ENCODE peak calls at places on chromosomes 6 and 20, in nine cellular contexts. One of them, this sample, is unnamed.
A peak's percentile ranks its signal among the peaks of the same experiment; 100 is the strongest.

GRCh38 chr6:80610821-80611220 is 504.4 kb downstream of the BCKDHB start:
- DNase-seq in OCI-LY7: no peak
- DNase-seq in upper lobe of right lung: no peak
- DNase-seq in A549: peak; percentile 1
- DNase-seq in left ventricle myocardium inferior: no peak
- DNase-seq in naive thymus-derived CD4-positive, alpha-beta T cell: no peak
- DNase-seq in effector memory CD4-positive, alpha-beta T cell: no peak
- DNase-seq in body of pancreas: no peak
- DNase-seq in ascending aorta: no peak
- DNase-seq in this sample: no peak

GRCh38 chr6:107330190-107330589 is 129.2 kb downstream of the PDSS2 start:
- DNase-seq in OCI-LY7: peak; percentile 87
- DNase-seq in upper lobe of right lung: no peak
- DNase-seq in A549: no peak
- DNase-seq in left ventricle myocardium inferior: no peak
- DNase-seq in naive thymus-derived CD4-positive, alpha-beta T cell: peak; percentile 25
- DNase-seq in effector memory CD4-positive, alpha-beta T cell: no peak
- DNase-seq in body of pancreas: no peak
- DNase-seq in ascending aorta: no peak
- DNase-seq in this sample: no peak

GRCh38 chr20:20267685-20268429 is 100.0 kb upstream of the INSM1 start:
- DNase-seq in OCI-LY7: no peak
- DNase-seq in upper lobe of right lung: no peak
- DNase-seq in A549: no peak
- DNase-seq in left ventricle myocardium inferior: no peak
- DNase-seq in naive thymus-derived CD4-positive, alpha-beta T cell: no peak
- DNase-seq in effector memory CD4-positive, alpha-beta T cell: no peak
- DNase-seq in body of pancreas: no peak
- DNase-seq in ascending aorta: no peak
- DNase-seq in this sample: no peak

GRCh38 chr6:104771258-104771832 is 88.4 kb downstream of the HACE1 start:
- DNase-seq in OCI-LY7: peak; percentile 53
- DNase-seq in upper lobe of right lung: no peak
- DNase-seq in A549: peak; percentile 6
- DNase-seq in left ventricle myocardium inferior: no peak
- DNase-seq in naive thymus-derived CD4-positive, alpha-beta T cell: peak; percentile 46
- DNase-seq in effector memory CD4-positive, alpha-beta T cell: no peak
- DNase-seq in body of pancreas: no peak
- DNase-seq in ascending aorta: no peak
- DNase-seq in this sample: no peak

GRCh38 chr20:34262488-34263288 is 21.5 kb downstream of the ASIP start:
- DNase-seq in OCI-LY7: no peak
- DNase-seq in upper lobe of right lung: peak; percentile 55
- DNase-seq in A549: no peak
- DNase-seq in left ventricle myocardium inferior: peak; percentile 48
- DNase-seq in naive thymus-derived CD4-positive, alpha-beta T cell: no peak
- DNase-seq in effector memory CD4-positive, alpha-beta T cell: no peak
- DNase-seq in body of pancreas: no peak
- DNase-seq in ascending aorta: peak; percentile 53
- DNase-seq in this sample: no peak

GRCh38 chr20:14199111-14199510 is 138.3 kb downstream of the FLRT3 start:
- DNase-seq in OCI-LY7: no peak
- DNase-seq in upper lobe of right lung: no peak
- DNase-seq in A549: no peak
- DNase-seq in left ventricle myocardium inferior: no peak
- DNase-seq in naive thymus-derived CD4-positive, alpha-beta T cell: no peak
- DNase-seq in effector memory CD4-positive, alpha-beta T cell: no peak
- DNase-seq in body of pancreas: no peak
- DNase-seq in ascending aorta: no peak
- DNase-seq in this sample: no peak

GRCh38 chr20:58906894-58907293 is 54.4 kb downstream of the GNAS start:
- DNase-seq in OCI-LY7: peak; percentile 32
- DNase-seq in upper lobe of right lung: no peak
- DNase-seq in A549: no peak
- DNase-seq in left ventricle myocardium inferior: no peak
- DNase-seq in naive thymus-derived CD4-positive, alpha-beta T cell: no peak
- DNase-seq in effector memory CD4-positive, alpha-beta T cell: no peak
- DNase-seq in body of pancreas: peak; percentile 41
- DNase-seq in ascending aorta: peak; percentile 70
- DNase-seq in this sample: no peak

GRCh38 chr20:8664778-8665177 is 404.1 kb upstream of the PLCB4 start:
- DNase-seq in OCI-LY7: peak; percentile 6
- DNase-seq in upper lobe of right lung: no peak
- DNase-seq in A549: peak; percentile 9
- DNase-seq in left ventricle myocardium inferior: no peak
- DNase-seq in naive thymus-derived CD4-positive, alpha-beta T cell: no peak
- DNase-seq in effector memory CD4-positive, alpha-beta T cell: no peak
- DNase-seq in body of pancreas: no peak
- DNase-seq in ascending aorta: no peak
- DNase-seq in this sample: no peak

GRCh38 chr6:139778688-139779087 is 404.2 kb upstream of the CITED2 start:
- DNase-seq in OCI-LY7: no peak
- DNase-seq in upper lobe of right lung: no peak
- DNase-seq in A549: no peak
- DNase-seq in left ventricle myocardium inferior: no peak
- DNase-seq in naive thymus-derived CD4-positive, alpha-beta T cell: no peak
- DNase-seq in effector memory CD4-positive, alpha-beta T cell: no peak
- DNase-seq in body of pancreas: no peak
- DNase-seq in ascending aorta: no peak
- DNase-seq in this sample: no peak

GRCh38 chr6:49576618-49577017 is 26.1 kb downstream of the C6orf141 start:
- DNase-seq in OCI-LY7: no peak
- DNase-seq in upper lobe of right lung: no peak
- DNase-seq in A549: no peak
- DNase-seq in left ventricle myocardium inferior: no peak
- DNase-seq in naive thymus-derived CD4-positive, alpha-beta T cell: no peak
- DNase-seq in effector memory CD4-positive, alpha-beta T cell: no peak
- DNase-seq in body of pancreas: no peak
- DNase-seq in ascending aorta: no peak
- DNase-seq in this sample: no peak

GRCh38 chr20:51563597-51564332 is 21.2 kb upstream of the NFATC2 start:
- DNase-seq in OCI-LY7: no peak
- DNase-seq in upper lobe of right lung: no peak
- DNase-seq in A549: peak; percentile 81
- DNase-seq in left ventricle myocardium inferior: peak; percentile 67
- DNase-seq in naive thymus-derived CD4-positive, alpha-beta T cell: no peak
- DNase-seq in effector memory CD4-positive, alpha-beta T cell: no peak
- DNase-seq in body of pancreas: peak; percentile 51
- DNase-seq in ascending aorta: peak; percentile 90
- DNase-seq in this sample: no peak

GRCh38 chr6:144094731-144095133 is 641 bp downstream of the SF3B5 start:
- DNase-seq in OCI-LY7: no peak
- DNase-seq in upper lobe of right lung: no peak
- DNase-seq in A549: no peak
- DNase-seq in left ventricle myocardium inferior: no peak
- DNase-seq in naive thymus-derived CD4-positive, alpha-beta T cell: no peak
- DNase-seq in effector memory CD4-positive, alpha-beta T cell: no peak
- DNase-seq in body of pancreas: no peak
- DNase-seq in ascending aorta: no peak
- DNase-seq in this sample: no peak

DNA sequence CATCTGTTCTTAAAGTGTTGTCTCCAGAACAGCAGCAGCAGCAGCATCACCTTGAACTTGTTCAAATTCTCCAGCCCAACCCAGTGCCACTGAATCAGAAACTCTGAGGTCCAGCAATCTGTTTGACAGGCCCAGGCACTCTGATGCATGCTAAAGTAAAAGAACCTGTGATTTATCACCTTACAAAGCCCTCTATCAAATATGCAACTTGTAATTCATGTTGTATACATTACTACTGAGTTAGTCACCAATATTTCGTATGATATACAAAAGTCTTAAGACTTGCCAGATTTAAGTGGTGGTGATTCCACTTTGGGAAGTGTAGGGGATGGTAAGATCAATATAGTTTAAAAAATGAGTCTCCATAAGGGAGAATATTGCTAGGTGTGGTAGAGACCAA is 6.0 kb upstream of the CD164 start:
- DNase-seq in OCI-LY7: no peak
- DNase-seq in upper lobe of right lung: no peak
- DNase-seq in A549: no peak
- DNase-seq in left ventricle myocardium inferior: no peak
- DNase-seq in naive thymus-derived CD4-positive, alpha-beta T cell: no peak
- DNase-seq in effector memory CD4-positive, alpha-beta T cell: no peak
- DNase-seq in body of pancreas: no peak
- DNase-seq in ascending aorta: no peak
- DNase-seq in this sample: no peak
- H3K4me1 ChIP-seq in OCI-LY7: peaks cover 10% of the 10 kb centered on the region
- H3K4me1 ChIP-seq in upper lobe of right lung: peaks cover 20% of the 10 kb centered on the region
- H3K4me1 ChIP-seq in A549: peaks cover 17% of the 10 kb centered on the region
- H3K4me1 ChIP-seq in left ventricle myocardium inferior: peaks cover 35% of the 10 kb centered on the region
- H3K4me1 ChIP-seq in naive thymus-derived CD4-positive, alpha-beta T cell: peaks cover 5% of the 10 kb centered on the region
- H3K4me1 ChIP-seq in effector memory CD4-positive, alpha-beta T cell: no peaks in the 10 kb centered on the region
- H3K4me1 ChIP-seq in body of pancreas: peaks cover 37% of the 10 kb centered on the region
- H3K4me1 ChIP-seq in ascending aorta: no peaks in the 10 kb centered on the region
- H3K4me1 ChIP-seq in this sample: peaks cover 16% of the 10 kb centered on the region

GRCh38 chr6:4818272-4818938 is 42.2 kb downstream of the CDYL start:
- DNase-seq in OCI-LY7: no peak
- DNase-seq in upper lobe of right lung: no peak
- DNase-seq in A549: no peak
- DNase-seq in left ventricle myocardium inferior: no peak
- DNase-seq in naive thymus-derived CD4-positive, alpha-beta T cell: no peak
- DNase-seq in effector memory CD4-positive, alpha-beta T cell: no peak
- DNase-seq in body of pancreas: no peak
- DNase-seq in ascending aorta: no peak
- DNase-seq in this sample: no peak
- H3K4me3 ChIP-seq in OCI-LY7: no peak overlapping the region
- H3K4me3 ChIP-seq in upper lobe of right lung: no peak overlapping the region
- H3K4me3 ChIP-seq in A549: no peak overlapping the region
- H3K4me3 ChIP-seq in left ventricle myocardium inferior: no peak overlapping the region
- H3K4me3 ChIP-seq in naive thymus-derived CD4-positive, alpha-beta T cell: no peak overlapping the region
- H3K4me3 ChIP-seq in effector memory CD4-positive, alpha-beta T cell: no peak overlapping the region
- H3K4me3 ChIP-seq in body of pancreas: no peak overlapping the region
- H3K4me3 ChIP-seq in ascending aorta: no peak overlapping the region
- H3K4me3 ChIP-seq in this sample: no peak overlapping the region

GRCh38 chr6:35165630-35166071 is 24.5 kb upstream of the TCP11 start:
- DNase-seq in OCI-LY7: no peak
- DNase-seq in upper lobe of right lung: no peak
- DNase-seq in A549: no peak
- DNase-seq in left ventricle myocardium inferior: no peak
- DNase-seq in naive thymus-derived CD4-positive, alpha-beta T cell: no peak
- DNase-seq in effector memory CD4-positive, alpha-beta T cell: no peak
- DNase-seq in body of pancreas: no peak
- DNase-seq in ascending aorta: no peak
- DNase-seq in this sample: no peak

GRCh38 chr6:35164868-35165267 is 23.7 kb upstream of the TCP11 start:
- DNase-seq in OCI-LY7: no peak
- DNase-seq in upper lobe of right lung: no peak
- DNase-seq in A549: no peak
- DNase-seq in left ventricle myocardium inferior: no peak
- DNase-seq in naive thymus-derived CD4-positive, alpha-beta T cell: no peak
- DNase-seq in effector memory CD4-positive, alpha-beta T cell: no peak
- DNase-seq in body of pancreas: no peak
- DNase-seq in ascending aorta: no peak
- DNase-seq in this sample: no peak

GRCh38 chr6:35167505-35167904 is 26.4 kb upstream of the TCP11 start:
- DNase-seq in OCI-LY7: no peak
- DNase-seq in upper lobe of right lung: no peak
- DNase-seq in A549: no peak
- DNase-seq in left ventricle myocardium inferior: no peak
- DNase-seq in naive thymus-derived CD4-positive, alpha-beta T cell: no peak
- DNase-seq in effector memory CD4-positive, alpha-beta T cell: no peak
- DNase-seq in body of pancreas: no peak
- DNase-seq in ascending aorta: no peak
- DNase-seq in this sample: no peak

GRCh38 chr6:35164277-35164676 is 23.1 kb upstream of the TCP11 start:
- DNase-seq in OCI-LY7: no peak
- DNase-seq in upper lobe of right lung: no peak
- DNase-seq in A549: no peak
- DNase-seq in left ventricle myocardium inferior: no peak
- DNase-seq in naive thymus-derived CD4-positive, alpha-beta T cell: no peak
- DNase-seq in effector memory CD4-positive, alpha-beta T cell: no peak
- DNase-seq in body of pancreas: no peak
- DNase-seq in ascending aorta: no peak
- DNase-seq in this sample: no peak

DNA sequence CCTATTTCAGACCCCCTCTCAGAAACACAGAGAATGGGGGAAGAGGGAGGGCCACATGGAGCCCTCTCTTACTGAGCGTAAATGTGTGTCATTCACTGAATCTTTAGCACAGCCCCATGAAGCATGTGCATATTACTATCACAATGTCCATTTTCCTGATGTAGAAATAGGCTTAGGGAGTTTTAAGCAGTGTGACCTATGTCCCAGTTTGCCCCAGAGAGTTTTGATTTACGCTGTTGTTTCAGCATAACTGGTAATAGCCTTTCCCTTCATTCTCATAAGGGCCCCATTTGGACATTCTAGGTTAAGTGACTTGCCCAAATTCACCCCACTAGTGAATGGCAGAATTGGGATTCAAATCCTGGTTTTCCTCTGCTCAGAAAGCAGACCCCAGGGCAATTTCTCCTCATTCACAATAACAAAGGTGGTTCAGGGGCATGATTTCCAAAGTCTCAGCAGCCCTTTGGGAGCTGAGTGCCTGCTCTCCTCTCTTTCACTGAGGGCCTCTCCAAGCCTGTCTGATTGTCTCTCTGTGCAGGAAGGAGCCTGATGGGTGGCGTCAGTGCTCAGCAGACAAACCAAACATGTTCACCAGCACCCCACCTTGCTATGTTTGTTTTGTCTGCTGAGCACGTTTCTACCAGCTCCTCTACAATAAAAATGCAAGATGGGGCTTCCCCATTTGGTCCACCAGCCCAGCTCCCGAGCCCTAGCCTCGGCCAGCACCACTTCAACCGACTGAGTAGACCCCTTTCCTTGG is 25.2 kb upstream of the TCP11 start:
- DNase-seq in OCI-LY7: no peak
- DNase-seq in upper lobe of right lung: no peak
- DNase-seq in A549: no peak
- DNase-seq in left ventricle myocardium inferior: no peak
- DNase-seq in naive thymus-derived CD4-positive, alpha-beta T cell: no peak
- DNase-seq in effector memory CD4-positive, alpha-beta T cell: no peak
- DNase-seq in body of pancreas: no peak
- DNase-seq in ascending aorta: no peak
- DNase-seq in this sample: no peak
- H3K4me1 ChIP-seq in OCI-LY7: no peaks in the 10 kb centered on the region
- H3K4me1 ChIP-seq in upper lobe of right lung: peaks cover 14% of the 10 kb centered on the region
- H3K4me1 ChIP-seq in A549: peaks cover 17% of the 10 kb centered on the region
- H3K4me1 ChIP-seq in left ventricle myocardium inferior: peaks cover 33% of the 10 kb centered on the region
- H3K4me1 ChIP-seq in naive thymus-derived CD4-positive, alpha-beta T cell: no peaks in the 10 kb centered on the region
- H3K4me1 ChIP-seq in effector memory CD4-positive, alpha-beta T cell: no peaks in the 10 kb centered on the region
- H3K4me1 ChIP-seq in body of pancreas: peaks cover 23% of the 10 kb centered on the region
- H3K4me1 ChIP-seq in ascending aorta: no peaks in the 10 kb centered on the region
- H3K4me1 ChIP-seq in this sample: peaks cover 3% of the 10 kb centered on the region

GRCh38 chr6:128188678-128189077 is 287.8 kb upstream of the THEMIS start:
- DNase-seq in OCI-LY7: no peak
- DNase-seq in upper lobe of right lung: no peak
- DNase-seq in A549: no peak
- DNase-seq in left ventricle myocardium inferior: no peak
- DNase-seq in naive thymus-derived CD4-positive, alpha-beta T cell: no peak
- DNase-seq in effector memory CD4-positive, alpha-beta T cell: no peak
- DNase-seq in body of pancreas: no peak
- DNase-seq in ascending aorta: no peak
- DNase-seq in this sample: no peak

DNA sequence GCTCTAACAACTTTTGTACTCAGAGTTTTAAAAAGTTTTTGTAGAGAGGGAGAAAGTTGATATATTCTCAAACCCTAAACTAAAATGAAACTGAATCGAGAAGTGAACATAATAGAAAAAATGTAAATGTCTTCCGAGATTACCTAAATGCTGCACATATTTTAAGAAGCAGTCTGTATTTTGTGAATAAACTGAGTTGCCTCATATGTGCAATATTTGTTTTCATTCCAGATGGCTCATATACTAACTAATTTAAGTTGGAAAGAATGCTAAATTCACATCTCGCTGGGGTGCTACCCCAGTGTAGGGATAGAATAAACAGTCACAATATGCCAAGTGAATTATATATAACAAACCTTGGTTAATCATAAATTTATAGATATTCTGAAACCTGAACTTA is 285.9 kb upstream of the THEMIS start:
- DNase-seq in OCI-LY7: no peak
- DNase-seq in upper lobe of right lung: no peak
- DNase-seq in A549: no peak
- DNase-seq in left ventricle myocardium inferior: no peak
- DNase-seq in naive thymus-derived CD4-positive, alpha-beta T cell: no peak
- DNase-seq in effector memory CD4-positive, alpha-beta T cell: no peak
- DNase-seq in body of pancreas: no peak
- DNase-seq in ascending aorta: no peak
- DNase-seq in this sample: no peak
- H3K4me3 ChIP-seq in OCI-LY7: no peak overlapping the region
- H3K4me3 ChIP-seq in upper lobe of right lung: no peak overlapping the region
- H3K4me3 ChIP-seq in A549: no peak overlapping the region
- H3K4me3 ChIP-seq in left ventricle myocardium inferior: no peak overlapping the region
- H3K4me3 ChIP-seq in naive thymus-derived CD4-positive, alpha-beta T cell: no peak overlapping the region
- H3K4me3 ChIP-seq in effector memory CD4-positive, alpha-beta T cell: no peak overlapping the region
- H3K4me3 ChIP-seq in body of pancreas: no peak overlapping the region
- H3K4me3 ChIP-seq in ascending aorta: peak overlapping the region; percentile 9
- H3K4me3 ChIP-seq in this sample: no peak overlapping the region

This sample was measured in RWPE2.